ENCODE peak calls at places on chromosome 22, in four cellular contexts. One of them, this sample, is unnamed.

GRCh38 chr22:27993774-27994350 is 74.8 kb upstream of the PITPNB start:
- DNase-seq in H1: no peak
- DNase-seq in GM12878: no peak
- DNase-seq in HCT116: no peak
- DNase-seq in this sample: no peak

GRCh38 chr22:49838771-49839717 is 11.4 kb upstream of the BRD1 start:
- DNase-seq in H1: peak
- DNase-seq in GM12878: peak
- DNase-seq in HCT116: no peak
- DNase-seq in this sample: no peak

GRCh38 chr22:37309221-37310074 is 27.1 kb downstream of the CYTH4 start:
- DNase-seq in H1: no peak
- DNase-seq in GM12878: peak
- DNase-seq in HCT116: no peak
- DNase-seq in this sample: no peak

GRCh38 chr22:37803636-37804371 is 3.9 kb upstream of the GCAT start:
- DNase-seq in H1: no peak
- DNase-seq in GM12878: no peak
- DNase-seq in HCT116: no peak
- DNase-seq in this sample: no peak

GRCh38 chr22:19004471-19004870 is 68.4 kb upstream of the PRODH start:
- DNase-seq in H1: no peak
- DNase-seq in GM12878: no peak
- DNase-seq in HCT116: no peak
- DNase-seq in this sample: no peak

GRCh38 chr22:43085658-43086606 is 3.3 kb downstream of the TTLL1 start:
- DNase-seq in H1: no peak
- DNase-seq in GM12878: peak
- DNase-seq in HCT116: no peak
- DNase-seq in this sample: no peak

GRCh38 chr22:23012081-23012622 is 58.2 kb upstream of the GNAZ start:
- DNase-seq in H1: no peak
- DNase-seq in GM12878: peak
- DNase-seq in HCT116: no peak
- DNase-seq in this sample: no peak

GRCh38 chr22:18954941-18955571 is 19.0 kb upstream of the PRODH start:
- DNase-seq in H1: no peak
- DNase-seq in GM12878: no peak
- DNase-seq in HCT116: no peak
- DNase-seq in this sample: no peak

GRCh38 chr22:40928657-40929056 is 22.5 kb upstream of the RBX1 start:
- DNase-seq in H1: no peak
- DNase-seq in GM12878: no peak
- DNase-seq in HCT116: no peak
- DNase-seq in this sample: no peak

GRCh38 chr22:35601743-35602633 is 15.1 kb downstream of the MB start:
- DNase-seq in H1: no peak
- DNase-seq in GM12878: no peak
- DNase-seq in HCT116: no peak
- DNase-seq in this sample: no peak

GRCh38 chr22:27501191-27501936 is 300.2 kb downstream of the MN1 start:
- DNase-seq in H1: no peak
- DNase-seq in GM12878: no peak
- DNase-seq in HCT116: no peak
- DNase-seq in this sample: no peak

GRCh38 chr22:48358886-48359612 is 1468.6 kb downstream of the BRD1 start:
- DNase-seq in H1: no peak
- DNase-seq in GM12878: no peak
- DNase-seq in HCT116: no peak
- DNase-seq in this sample: no peak

GRCh38 chr22:37169947-37170688 is 17.9 kb downstream of the C1QTNF6 start:
- DNase-seq in H1: no peak
- DNase-seq in GM12878: no peak
- DNase-seq in HCT116: no peak
- DNase-seq in this sample: no peak

GRCh38 chr22:23523746-23524145 is 56.3 kb downstream of the IGLL1 start:
- DNase-seq in H1: no peak
- DNase-seq in GM12878: no peak
- DNase-seq in HCT116: no peak
- DNase-seq in this sample: no peak

GRCh38 chr22:23684561-23685031 is 6.2 kb upstream of the RGL4 start:
- DNase-seq in H1: no peak
- DNase-seq in GM12878: no peak
- DNase-seq in HCT116: no peak
- DNase-seq in this sample: no peak

GRCh38 chr22:29265929-29266328 is 1.9 kb downstream of the RHBDD3 start:
- DNase-seq in H1: no peak
- DNase-seq in GM12878: no peak
- DNase-seq in HCT116: no peak
- DNase-seq in this sample: no peak

GRCh38 chr22:29265306-29265705 is 2.5 kb downstream of the RHBDD3 start:
- DNase-seq in H1: no peak
- DNase-seq in GM12878: no peak
- DNase-seq in HCT116: no peak
- DNase-seq in this sample: no peak

GRCh38 chr22:29267858-29268510 is at the start of the genes EWSR1 and RHBDD3:
- DNase-seq in H1: peak
- DNase-seq in GM12878: peak
- DNase-seq in HCT116: peak
- DNase-seq in this sample: peak

GRCh38 chr22:29267462-29267857 is 321 bp downstream of the RHBDD3 start:
- DNase-seq in H1: no peak
- DNase-seq in GM12878: no peak
- DNase-seq in HCT116: no peak
- DNase-seq in this sample: no peak

GRCh38 chr22:29266564-29267461 is 968 bp downstream of the RHBDD3 start:
- DNase-seq in H1: no peak
- DNase-seq in GM12878: no peak
- DNase-seq in HCT116: no peak
- DNase-seq in this sample: no peak
- TF ChIP-seq ZNF274 in H1: no peak
- TF ChIP-seq ZNF274 in GM12878: no peak
- TF ChIP-seq ZNF274 in HCT116: no peak
- TF ChIP-seq ZNF274 in this sample: no peak

GRCh38 chr22:44669725-44670027 is 32.3 kb upstream of the PRR5 start:
- DNase-seq in H1: no peak
- DNase-seq in GM12878: no peak
- DNase-seq in HCT116: no peak
- DNase-seq in this sample: no peak
- TF ChIP-seq ZNF274 in H1: no peak
- TF ChIP-seq ZNF274 in GM12878: no peak
- TF ChIP-seq ZNF274 in HCT116: no peak
- TF ChIP-seq ZNF274 in this sample: no peak

GRCh38 chr22:39731481-39731880 is 160.9 kb downstream of the CACNA1I start:
- DNase-seq in H1: no peak
- DNase-seq in GM12878: no peak
- DNase-seq in HCT116: no peak
- DNase-seq in this sample: no peak
- TF ChIP-seq ZNF274 in H1: no peak
- TF ChIP-seq ZNF274 in GM12878: no peak
- TF ChIP-seq ZNF274 in HCT116: no peak
- TF ChIP-seq ZNF274 in this sample: no peak

DNA sequence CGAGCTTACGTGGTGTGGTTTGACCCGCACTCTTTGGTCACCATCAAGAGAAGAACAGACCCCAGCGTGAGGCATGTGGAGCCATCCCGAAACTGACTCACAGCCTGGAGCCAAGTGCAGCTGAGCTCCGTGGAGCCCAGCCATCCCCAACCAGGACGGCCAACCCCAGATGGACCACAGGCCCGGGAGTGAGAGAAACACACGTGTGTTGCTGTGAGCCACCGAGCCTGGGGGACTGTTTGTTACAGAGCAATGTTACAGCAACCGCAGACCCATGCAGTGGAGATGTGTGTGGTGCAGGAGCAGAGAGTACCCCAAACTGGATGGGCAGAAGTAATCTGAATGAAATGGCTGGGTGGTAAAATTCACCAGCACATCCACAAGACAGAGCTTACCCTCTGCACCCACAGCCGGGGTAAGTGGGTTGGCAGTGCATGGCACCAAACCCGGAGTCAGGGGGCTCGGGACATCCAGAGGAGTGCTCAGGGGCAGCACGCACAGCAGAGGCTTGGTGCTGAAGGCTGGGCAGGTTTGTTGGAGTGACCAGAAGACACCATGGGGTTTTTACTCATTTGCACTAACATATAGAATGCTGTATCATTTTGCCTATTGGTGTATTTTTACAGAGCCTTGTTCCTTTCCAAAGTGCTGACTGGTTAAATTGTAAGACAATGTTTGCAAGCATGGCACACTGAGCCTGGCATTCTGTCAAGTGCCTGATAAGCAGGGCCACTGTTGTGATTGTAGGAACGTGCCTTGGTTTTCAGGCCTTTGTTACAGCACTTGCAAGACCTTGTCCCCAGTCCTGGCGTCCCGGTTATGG is 90.4 kb downstream of the RTL6 start:
- DNase-seq in H1: no peak
- DNase-seq in GM12878: no peak
- DNase-seq in HCT116: no peak
- DNase-seq in this sample: no peak
- TF ChIP-seq ZNF274 in H1: no peak
- TF ChIP-seq ZNF274 in GM12878: no peak
- TF ChIP-seq ZNF274 in HCT116: no peak
- TF ChIP-seq ZNF274 in this sample: no peak

GRCh38 chr22:20083157-20083890 is 3.3 kb downstream of the DGCR8 start:
- DNase-seq in H1: no peak
- DNase-seq in GM12878: no peak
- DNase-seq in HCT116: no peak
- DNase-seq in this sample: no peak

GRCh38 chr22:20083891-20084546 is 4.0 kb downstream of the DGCR8 start:
- DNase-seq in H1: no peak
- DNase-seq in GM12878: no peak
- DNase-seq in HCT116: no peak
- DNase-seq in this sample: no peak

GRCh38 chr22:20086101-20086599 is 6.1 kb downstream of the DGCR8 start:
- DNase-seq in H1: no peak
- DNase-seq in GM12878: no peak
- DNase-seq in HCT116: no peak
- DNase-seq in this sample: no peak

GRCh38 chr22:20085651-20086050 is 5.6 kb downstream of the DGCR8 start:
- DNase-seq in H1: no peak
- DNase-seq in GM12878: no peak
- DNase-seq in HCT116: no peak
- DNase-seq in this sample: no peak

DNA sequence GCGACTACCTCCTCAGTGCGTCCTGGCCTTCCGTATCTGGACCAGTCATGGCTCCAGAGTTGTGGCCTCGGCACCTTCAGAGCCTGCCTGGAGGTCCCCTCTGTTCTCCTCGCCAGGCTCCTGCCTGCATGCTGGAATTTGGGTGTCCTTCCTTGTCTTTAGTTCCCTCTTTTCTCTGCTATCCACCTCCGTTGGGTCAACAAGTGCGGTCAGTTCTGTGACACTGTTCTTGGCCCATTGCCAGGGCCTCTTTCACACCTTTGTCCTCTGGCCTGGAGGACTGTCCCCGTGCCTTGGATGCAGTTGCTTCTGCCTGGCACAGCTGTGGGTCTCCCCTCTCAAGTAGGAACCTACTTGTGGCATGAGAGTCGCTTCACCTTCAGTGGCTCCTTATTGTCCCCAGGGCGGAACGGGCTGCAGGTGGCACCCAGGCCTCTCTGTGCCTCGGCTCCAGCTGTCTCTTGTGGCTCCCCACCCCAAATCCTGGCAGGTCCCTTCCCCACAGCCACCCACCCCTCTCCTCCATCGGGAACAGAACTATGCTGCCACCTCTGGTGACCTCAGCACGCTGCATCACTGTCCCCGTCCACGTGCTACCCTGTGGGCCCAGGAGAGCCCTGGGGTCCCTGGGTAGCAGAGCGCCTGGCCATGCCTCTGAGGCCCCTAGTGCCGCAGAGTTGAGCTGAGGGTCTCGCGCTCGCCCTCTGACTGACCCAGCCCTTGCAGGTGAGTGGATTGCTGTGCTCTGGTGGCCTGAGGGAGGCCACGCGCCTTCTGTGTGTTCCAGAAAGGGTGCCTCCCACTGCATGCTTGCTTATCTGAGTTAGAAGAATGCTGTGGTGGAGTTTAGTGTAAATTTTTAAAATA is 4.7 kb downstream of the DGCR8 start:
- DNase-seq in H1: no peak
- DNase-seq in GM12878: no peak
- DNase-seq in HCT116: no peak
- DNase-seq in this sample: no peak
- TF ChIP-seq ZNF274 in H1: no peak
- TF ChIP-seq ZNF274 in GM12878: no peak
- TF ChIP-seq ZNF274 in HCT116: no peak
- TF ChIP-seq ZNF274 in this sample: no peak

DNA sequence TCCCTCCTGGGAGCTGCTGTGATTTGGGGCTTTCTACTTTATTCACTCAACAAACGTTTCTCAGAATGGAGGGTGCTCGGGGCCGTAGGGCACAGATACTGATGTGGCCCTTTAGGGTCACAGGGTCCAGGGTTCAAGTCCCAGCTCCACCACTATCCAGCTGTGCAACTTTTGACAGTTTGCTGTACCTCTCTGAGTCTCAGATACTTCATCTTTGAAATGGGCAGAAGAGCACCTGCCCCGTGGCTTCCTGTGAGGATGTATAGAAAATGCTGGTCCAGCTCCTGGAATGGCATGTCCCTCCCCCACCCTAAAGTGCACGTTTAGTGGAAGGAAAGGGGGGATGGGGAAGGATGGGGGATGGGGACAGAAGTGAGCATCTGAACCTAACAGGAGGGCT is 21.9 kb upstream of the PRR5 start:
- DNase-seq in H1: no peak
- DNase-seq in GM12878: no peak
- DNase-seq in HCT116: no peak
- DNase-seq in this sample: no peak
- TF ChIP-seq ZNF274 in H1: no peak
- TF ChIP-seq ZNF274 in GM12878: no peak
- TF ChIP-seq ZNF274 in HCT116: no peak
- TF ChIP-seq ZNF274 in this sample: no peak